ENCODE peak calls at places on chromosomes 2 and 18, in eight cellular contexts. A is GM23248, B is neural progenitor cell, F is OCI-LY7, Z is HCT116, Q is GM23338, S is hepatocyte, R is MM.1S. H is an unnamed sample.
A peak's percentile ranks its signal among the peaks of the same experiment; 100 is the strongest.

GRCh38 chr2:207871911-207872310 is 102.2 kb upstream of the FZD5 start:
- DNase-seq in A (no peak), B (no peak), F (no peak), Z (no peak), Q (no peak), S (no peak), R (no peak), H (no peak)

GRCh38 chr2:144659731-144660275 is 139.9 kb upstream of the ZEB2 start:
- DNase-seq in A (peak; percentile 94), B (no peak), F (no peak), Z (peak; percentile 64), Q (no peak), S (no peak), R (no peak), H (peak; percentile 96)

GRCh38 chr2:240704651-240705050 is 13.0 kb downstream of the AQP12A start:
- DNase-seq in A (no peak), B (no peak), F (no peak), Z (no peak), Q (no peak), S (no peak), R (no peak), H (no peak)

GRCh38 chr18:75533954-75534353 is 106.5 kb upstream of the SMIM21 start:
- DNase-seq in A (peak; percentile 58), B (no peak), F (no peak), Z (no peak), Q (no peak), S (no peak), R (no peak), H (no peak)

GRCh38 chr2:24158131-24158530 is 16.7 kb upstream of the FAM228A start:
- DNase-seq in A (no peak), B (no peak), F (no peak), Z (no peak), Q (no peak), S (no peak), R (no peak), H (no peak)

GRCh38 chr2:10712186-10712809 is 9.1 kb upstream of the ATP6V1C2 start:
- DNase-seq in A (no peak), B (no peak), F (peak; percentile 17), Z (no peak), Q (peak; percentile 50), S (no peak), R (no peak), H (no peak)

GRCh38 chr2:173952267-173953046 is 12.7 kb downstream of the SP3 start:
- DNase-seq in A (no peak), B (no peak), F (no peak), Z (no peak), Q (no peak), S (no peak), R (no peak), H (no peak)

GRCh38 chr2:30717081-30717650 is 90.1 kb downstream of the CAPN13 start:
- DNase-seq in A (no peak), B (no peak), F (no peak), Z (no peak), Q (no peak), S (no peak), R (no peak), H (no peak)

GRCh38 chr2:11873766-11874165 is 127.3 kb downstream of the LPIN1 start:
- DNase-seq in A (peak; percentile 31), B (no peak), F (no peak), Z (no peak), Q (no peak), S (no peak), R (no peak), H (no peak)

GRCh38 chr2:12169721-12170120 is 423.3 kb downstream of the LPIN1 start:
- DNase-seq in A (peak; percentile 94), B (peak; percentile 31), F (no peak), Z (no peak), Q (no peak), S (peak; percentile 30), R (no peak), H (no peak)

GRCh38 chr2:153476491-153477095 is 2.0 kb downstream of the RPRM start:
- DNase-seq in A (peak; percentile 6), B (peak; percentile 55), F (no peak), Z (no peak), Q (peak; percentile 36), S (peak; percentile 11), R (no peak), H (no peak)

GRCh38 chr2:196073521-196073920 is 4.9 kb upstream of the DNAH7 start:
- DNase-seq in A (no peak), B (no peak), F (no peak), Z (no peak), Q (no peak), S (peak; percentile 18), R (no peak), H (no peak)

GRCh38 chr2:21307037-21307436 is 183.3 kb downstream of the TDRD15 start:
- DNase-seq in A (no peak), B (no peak), F (no peak), Z (no peak), Q (no peak), S (no peak), R (no peak), H (no peak)

GRCh38 chr2:205051417-205051816 is 506.1 kb downstream of the PARD3B start:
- DNase-seq in A (peak; percentile 29), B (no peak), F (no peak), Z (no peak), Q (no peak), S (no peak), R (no peak), H (peak; percentile 12)

GRCh38 chr2:201154615-201155014 is 28.3 kb upstream of the CASP10 start:
- DNase-seq in A (no peak), B (no peak), F (no peak), Z (no peak), Q (no peak), S (no peak), R (no peak), H (no peak)

GRCh38 chr2:201156051-201156450 is 26.9 kb upstream of the CASP10 start:
- DNase-seq in A (no peak), B (no peak), F (no peak), Z (no peak), Q (no peak), S (no peak), R (no peak), H (no peak)

GRCh38 chr2:201157694-201158093 is 25.2 kb upstream of the CASP10 start:
- DNase-seq in A (no peak), B (no peak), F (no peak), Z (no peak), Q (no peak), S (no peak), R (no peak), H (peak; percentile 65)

GRCh38 chr2:201152999-201153398 is 29.9 kb upstream of the CASP10 start:
- DNase-seq in A (no peak), B (no peak), F (no peak), Z (no peak), Q (no peak), S (no peak), R (no peak), H (no peak)

DNA sequence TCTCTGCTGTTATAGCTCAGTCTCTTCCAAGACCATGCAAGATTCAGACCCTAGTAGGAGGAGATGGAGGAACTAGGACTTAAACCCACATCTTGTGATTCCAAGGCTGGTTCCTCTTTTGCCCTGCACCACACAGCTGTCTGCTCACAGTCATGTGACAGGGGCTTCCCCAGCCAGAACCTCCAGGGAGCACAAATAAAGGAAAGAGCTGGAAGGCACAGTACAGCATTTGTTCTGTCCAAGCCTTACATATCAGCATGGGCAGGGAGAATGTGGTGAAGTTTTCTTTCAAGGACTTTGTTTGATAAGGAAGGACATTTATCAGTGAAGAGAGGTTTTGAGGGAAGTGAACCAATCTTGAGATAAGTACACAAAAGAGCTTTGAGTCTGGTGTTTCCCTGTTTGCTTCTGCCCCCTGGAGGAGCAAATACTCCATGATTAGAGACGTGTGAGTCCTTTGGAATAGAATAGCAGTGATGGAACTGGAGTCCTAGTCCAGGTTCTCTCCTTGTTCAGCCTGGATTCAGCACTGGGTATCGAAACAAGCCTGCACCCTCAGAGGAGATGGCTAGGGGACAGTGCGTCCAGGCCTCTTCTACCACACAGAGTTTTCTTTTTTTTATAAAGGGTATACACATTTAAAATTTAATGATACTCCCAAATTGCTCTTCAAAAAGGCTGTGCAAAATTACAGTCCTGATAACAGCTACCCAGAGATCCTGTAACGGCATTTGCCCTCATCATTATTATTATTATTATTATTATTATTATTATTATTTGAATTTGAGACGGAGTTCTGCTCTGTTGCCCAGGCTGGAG is 24.6 kb upstream of the CASP10 start:
- DNase-seq in A (peak; percentile 78), B (peak; percentile 79), F (peak; percentile 83), Z (peak; percentile 61), Q (peak; percentile 87), S (peak; percentile 83), R (peak; percentile 77), H (peak; percentile 86)
- TF ChIP-seq EZH2phosphoT487 in A (no peak), B (no peak), F (no peak), Z (no peak), Q (no peak), S (no peak), R (no peak), H (no peak)

DNA sequence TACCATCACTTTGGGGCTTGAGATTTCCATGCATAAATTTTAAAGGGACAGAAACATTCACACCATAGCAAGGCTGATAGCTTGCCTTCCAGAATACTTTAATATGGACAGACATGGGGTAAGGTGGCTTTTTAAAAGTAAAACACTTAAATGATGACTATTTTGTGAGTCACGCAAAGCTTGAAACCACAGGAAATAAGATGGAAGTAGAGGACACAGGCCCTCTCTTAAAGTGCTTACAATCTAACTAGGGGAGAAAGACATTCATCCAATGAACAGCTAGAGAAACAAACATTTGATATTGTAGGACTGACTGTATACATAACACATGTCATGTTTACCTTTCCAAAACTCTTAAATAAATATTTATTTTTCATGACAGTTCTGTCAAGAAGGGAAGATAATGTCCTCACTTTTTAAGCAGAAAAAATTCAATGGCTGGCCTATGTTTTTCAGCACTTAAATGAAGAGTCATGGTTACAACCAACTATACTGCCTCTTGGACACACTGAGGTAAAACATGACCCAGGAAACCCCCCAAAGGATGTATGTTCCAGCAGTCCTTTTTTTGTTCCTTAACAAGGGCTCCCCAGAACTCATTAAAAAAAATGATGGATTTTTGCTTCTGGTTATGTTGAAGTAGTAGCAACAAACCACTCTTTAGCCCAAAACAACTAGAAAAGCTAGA is 120.0 kb upstream of the RBMS1 start:
- DNase-seq in A (peak; percentile 86), B (no peak), F (no peak), Z (no peak), Q (no peak), S (no peak), R (no peak), H (peak; percentile 96)
- TF ChIP-seq EZH2phosphoT487 in A (no peak), B (no peak), F (no peak), Z (no peak), Q (no peak), S (no peak), R (no peak), H (no peak)

DNA sequence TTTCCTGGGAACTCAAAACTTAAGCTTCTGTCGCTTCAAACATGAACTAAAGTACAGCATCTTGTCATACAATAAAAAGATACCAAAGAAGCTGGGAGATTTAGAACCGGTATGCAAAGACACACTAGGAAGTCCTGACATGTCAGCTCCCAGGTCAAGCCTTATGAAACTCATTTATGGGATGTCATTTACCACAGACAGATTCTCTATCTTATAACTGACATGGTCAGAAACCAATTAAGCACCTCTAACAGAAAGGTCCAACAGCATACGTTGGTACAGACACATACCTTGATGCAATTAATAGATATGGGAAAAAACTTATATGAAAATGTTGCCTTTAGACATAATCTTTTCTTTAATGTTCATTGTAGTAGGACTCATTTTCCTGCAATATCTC is 169.0 kb downstream of the SRBD1 start:
- DNase-seq in A (no peak), B (no peak), F (no peak), Z (no peak), Q (no peak), S (no peak), R (peak; percentile 57), H (no peak)
- TF ChIP-seq EZH2phosphoT487 in A (no peak), B (no peak), F (no peak), Z (no peak), Q (no peak), S (no peak), R (no peak), H (no peak)

GRCh38 chr2:26670171-26670570 is 22.4 kb upstream of the KCNK3 start:
- DNase-seq in A (peak; percentile 90), B (no peak), F (no peak), Z (no peak), Q (no peak), S (peak; percentile 36), R (no peak), H (peak; percentile 41)
- TF ChIP-seq EZH2phosphoT487 in A (no peak), B (no peak), F (no peak), Z (no peak), Q (no peak), S (no peak), R (no peak), H (no peak)